ENCODE peak calls at places on chromosomes 5 and 9, in nine cellular contexts. N is WTC11, G is lower lobe of right lung, U is GM13977, O is cardiac muscle cell, F is hepatocyte, S is endothelial cell, R is lower leg skin, P is AG04449. D is an unnamed sample.

GRCh38 chr5:103102234-103102633 is 17.7 kb downstream of the GIN1 start:
- DNase-seq in R (no peak), P (no peak), G (no peak), O (no peak), U (no peak), N (no peak), S (no peak), F (no peak), D (no peak)

GRCh38 chr9:32292611-32293010 is 91.8 kb upstream of the ACO1 start:
- DNase-seq in S (no peak), O (no peak), U (no peak), P (no peak), F (no peak), N (no peak), G (no peak), R (no peak), D (no peak)

GRCh38 chr9:130839237-130840111 is 4.4 kb downstream of the ABL1 start:
- DNase-seq in P (no peak), N (no peak), S (no peak), F (no peak), G (no peak), U (no peak), O (no peak), R (no peak), D (no peak)

GRCh38 chr5:140175367-140176027 is 509 bp downstream of the CYSTM1 start:
- DNase-seq in N (peak; percentile 65), F (peak; percentile 87), S (peak; percentile 70), U (peak; percentile 71), O (peak; percentile 75), R (peak; percentile 64), G (peak; percentile 92), P (no peak), D (peak; percentile 50)

GRCh38 chr5:38258319-38259061 is at the start of gene EGFLAM:
- DNase-seq in N (peak; percentile 78), R (no peak), U (peak; percentile 28), G (no peak), F (peak; percentile 63), O (peak; percentile 12), S (peak; percentile 53), P (no peak), D (no peak)

GRCh38 chr5:154220625-154221024 is 30.1 kb downstream of the GALNT10 start:
- DNase-seq in U (no peak), O (peak; percentile 47), S (no peak), F (no peak), N (no peak), G (no peak), R (no peak), P (no peak), D (peak; percentile 84)

GRCh38 chr5:50712479-50712878 is 46.0 kb downstream of the PARP8 start:
- DNase-seq in P (no peak), N (no peak), S (no peak), F (no peak), U (no peak), R (no peak), G (no peak), O (no peak), D (no peak)

GRCh38 chr5:41835625-41836024 is 34.6 kb downstream of the OXCT1 start:
- DNase-seq in F (peak; percentile 66), P (peak; percentile 62), S (no peak), R (peak; percentile 45), U (no peak), O (peak; percentile 73), G (no peak), N (peak; percentile 11), D (peak; percentile 90)

GRCh38 chr5:102668220-102668930 is 86.7 kb upstream of the PAM start:
- DNase-seq in R (no peak), N (no peak), U (no peak), G (no peak), F (no peak), P (no peak), S (no peak), O (no peak), D (no peak)

GRCh38 chr9:27548055-27548741 is 18.6 kb upstream of the MOB3B start:
- DNase-seq in O (peak; percentile 64), S (no peak), F (peak; percentile 69), G (no peak), R (no peak), P (no peak), N (no peak), U (no peak), D (peak; percentile 48)

GRCh38 chr9:134708672-134709038 is 67.1 kb downstream of the COL5A1 start:
- DNase-seq in U (no peak), P (no peak), R (no peak), G (no peak), S (no peak), F (no peak), O (no peak), N (no peak), D (no peak)

GRCh38 chr9:127290666-127291065 is 26.1 kb downstream of the GARNL3 start:
- DNase-seq in R (no peak), U (no peak), F (no peak), S (no peak), P (no peak), G (no peak), N (no peak), O (no peak), D (no peak)

GRCh38 chr5:171308453-171309275 is at the start of gene TLX3:
- DNase-seq in S (no peak), G (no peak), P (no peak), U (peak; percentile 33), F (no peak), R (no peak), O (peak; percentile 22), N (peak; percentile 70), D (no peak)

GRCh38 chr5:76556511-76557221 is 66.5 kb downstream of the F2RL2 start:
- DNase-seq in S (no peak), P (no peak), F (no peak), O (no peak), U (peak; percentile 75), R (no peak), N (no peak), G (no peak), D (no peak)

DNA sequence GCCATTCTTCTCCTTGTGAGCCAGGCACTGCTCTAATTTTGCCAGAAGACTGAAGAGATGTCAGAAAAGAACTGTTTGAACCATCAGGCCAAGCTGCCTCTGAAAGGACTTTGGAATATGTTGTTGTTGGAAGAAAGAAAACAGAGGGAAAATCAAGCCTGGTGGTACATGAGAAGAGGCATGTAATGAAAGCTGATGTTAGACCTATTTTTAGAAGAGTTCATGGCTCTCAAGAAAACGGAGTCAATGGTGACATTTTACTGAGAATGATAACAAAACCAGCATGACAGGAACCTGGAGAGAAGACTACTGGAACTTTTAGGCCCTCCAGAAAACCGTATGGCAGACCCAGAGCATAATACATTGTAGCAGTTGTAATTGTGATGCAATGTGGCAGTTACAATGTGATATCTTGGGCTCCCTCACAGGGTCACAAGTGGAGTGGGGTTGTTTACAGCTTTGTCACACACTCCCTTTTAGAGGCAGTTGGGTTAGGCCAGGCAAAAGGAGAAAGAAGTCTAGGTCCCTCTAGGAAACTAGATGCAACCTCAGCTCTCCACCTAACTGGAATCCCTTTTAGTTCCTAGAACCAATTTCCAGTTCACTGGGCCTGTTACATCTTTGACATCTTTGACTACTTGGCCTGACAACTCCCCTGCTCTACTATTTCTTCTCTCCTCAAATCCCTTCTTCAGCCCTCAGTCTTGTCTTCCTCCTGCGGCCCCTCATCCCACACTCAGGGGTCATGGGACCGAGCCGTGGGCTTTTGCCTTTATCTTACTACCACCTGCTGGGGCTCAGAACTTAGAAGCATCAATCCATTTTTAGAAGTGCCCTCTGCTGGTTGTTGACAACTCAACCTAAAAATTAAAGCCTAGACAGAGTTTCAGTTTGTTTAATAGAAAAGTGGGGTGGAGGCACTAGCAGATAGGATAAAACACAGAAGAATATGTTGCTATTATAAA is 61.2 kb upstream of the JAK2 start:
- DNase-seq in F (peak; percentile 10), G (no peak), O (peak; percentile 36), U (peak; percentile 60), R (no peak), N (no peak), P (no peak), S (no peak), D (peak; percentile 28)
- TF ChIP-seq CTCF in F (peak; percentile 36), G (peak; percentile 26), O (peak; percentile 42), U (peak; percentile 56), R (no peak), N (no peak), P (peak; percentile 12), S (peak; percentile 19), D (peak; percentile 75)

GRCh38 chr5:20972419-20972925 is 984.5 kb upstream of the CDH18 start:
- DNase-seq in S (peak; percentile 7), N (peak; percentile 35), O (peak; percentile 85), F (peak; percentile 43), U (no peak), G (peak; percentile 38), R (no peak), P (no peak), D (no peak)
- TF ChIP-seq CTCF in S (no peak), N (no peak), O (peak; percentile 71), F (peak; percentile 45), U (peak; percentile 1), G (peak; percentile 22), R (no peak), P (no peak), D (no peak)

GRCh38 chr5:135010502-135011354 is 23.3 kb downstream of the PITX1 start:
- DNase-seq in S (no peak), U (no peak), N (no peak), R (peak; percentile 5), G (no peak), P (no peak), F (no peak), O (no peak), D (peak; percentile 8)
- TF ChIP-seq CTCF in S (no peak), U (no peak), N (no peak), R (no peak), G (no peak), P (peak; percentile 29), F (peak; percentile 24), O (peak; percentile 21), D (peak; percentile 70)

GRCh38 chr5:1540166-1540565 is 16.4 kb upstream of the LPCAT1 start:
- DNase-seq in G (peak; percentile 49), O (no peak), U (no peak), S (no peak), F (no peak), P (no peak), R (no peak), N (no peak), D (no peak)
- TF ChIP-seq CTCF in G (no peak), O (no peak), U (peak; percentile 53), S (no peak), F (no peak), P (no peak), R (no peak), N (no peak), D (peak; percentile 16)